ENCODE peak calls at places on chromosome 15, in four cellular contexts. O, P, L and Z are unnamed samples.

GRCh38 chr15:31352283-31352880 is 25.7 kb downstream of the KLF13 start:
- DNase-seq in L (no peak), O (no peak), P (peak; percentile 88), Z (no peak)

GRCh38 chr15:60585743-60586708 is 107.1 kb upstream of the ICE2 start:
- DNase-seq in P (no peak), L (peak; percentile 61), O (peak; percentile 81), Z (peak; percentile 59)

GRCh38 chr15:68558318-68559305 is 20.2 kb upstream of the CORO2B start:
- DNase-seq in P (peak; percentile 66), O (peak; percentile 63), L (no peak), Z (peak; percentile 20)

GRCh38 chr15:87672309-87672897 is 584.1 kb downstream of the NTRK3 start:
- DNase-seq in O (peak; percentile 80), P (no peak), L (no peak), Z (no peak)

GRCh38 chr15:70799667-70800450 is 36.5 kb upstream of the UACA start:
- DNase-seq in P (no peak), O (peak; percentile 15), L (no peak), Z (no peak)

GRCh38 chr15:70397816-70398215 is 300.1 kb upstream of the TLE3 start:
- DNase-seq in O (no peak), L (no peak), P (no peak), Z (no peak)

GRCh38 chr15:92898988-92899909 is 875 bp upstream of the CHD2 start:
- DNase-seq in O (peak; percentile 35), P (no peak), L (no peak), Z (no peak)

GRCh38 chr15:82697735-82698407 is 11.8 kb downstream of the AP3B2 start:
- DNase-seq in O (no peak), L (no peak), P (no peak), Z (no peak)

GRCh38 chr15:39874890-39875549 is 45.0 kb downstream of the GPR176 start:
- DNase-seq in O (peak; percentile 63), L (no peak), P (no peak), Z (no peak)

GRCh38 chr15:80893777-80894176 is 95.8 kb downstream of the MESD start:
- DNase-seq in O (no peak), P (no peak), L (no peak), Z (no peak)

GRCh38 chr15:29278436-29279099 is 8.9 kb upstream of the NSMCE3 start:
- DNase-seq in P (no peak), L (no peak), O (no peak), Z (no peak)

GRCh38 chr15:51600114-51600513 is 22.5 kb downstream of the DMXL2 start:
- DNase-seq in P (no peak), O (no peak), L (no peak), Z (no peak)

GRCh38 chr15:35496585-35496984 is 49.4 kb downstream of the DPH6 start:
- DNase-seq in L (no peak), O (no peak), P (no peak), Z (no peak)

GRCh38 chr15:39125904-39126303 is 455.0 kb upstream of the THBS1 start:
- DNase-seq in L (peak; percentile 6), P (no peak), O (peak; percentile 76), Z (peak; percentile 13)

GRCh38 chr15:70566047-70566835 is 197.1 kb downstream of the UACA start:
- DNase-seq in L (no peak), P (no peak), O (peak; percentile 76), Z (no peak)

GRCh38 chr15:90286678-90287077 is 21.2 kb downstream of the NGRN start:
- DNase-seq in L (peak; percentile 33), O (no peak), P (no peak), Z (no peak)

GRCh38 chr15:39783244-39783820 is 691 bp upstream of the FSIP1 start:
- DNase-seq in P (no peak), O (no peak), L (no peak), Z (no peak)

GRCh38 chr15:89059006-89059405 is 29.2 kb upstream of the ABHD2 start:
- DNase-seq in P (no peak), L (no peak), O (no peak), Z (no peak)

GRCh38 chr15:91142097-91142744 is 42.2 kb downstream of the SV2B start:
- DNase-seq in P (no peak), L (no peak), O (peak; percentile 50), Z (no peak)

GRCh38 chr15:57994468-57995154 is 70.9 kb downstream of the ALDH1A2 start:
- DNase-seq in P (no peak), O (no peak), L (no peak), Z (no peak)

GRCh38 chr15:74580538-74581350 is 34.9 kb upstream of the CLK3 start:
- DNase-seq in O (no peak), P (no peak), L (no peak), Z (no peak)

GRCh38 chr15:25251700-25252390 is 187.0 kb downstream of the UBE3A start:
- DNase-seq in O (peak; percentile 15), P (peak; percentile 74), L (no peak), Z (no peak)

GRCh38 chr15:73822998-73823397 is 50.4 kb upstream of the TBC1D21 start:
- DNase-seq in O (peak; percentile 84), L (no peak), P (no peak), Z (no peak)

GRCh38 chr15:89299896-89300295 is 34.7 kb downstream of the POLG start:
- DNase-seq in L (no peak), P (no peak), O (no peak), Z (no peak)

GRCh38 chr15:60761505-60761845 is 282.5 kb upstream of the ICE2 start:
- DNase-seq in L (no peak), P (no peak), O (no peak), Z (no peak)

GRCh38 chr15:76964157-76964556 is 30.8 kb upstream of the PSTPIP1 start:
- DNase-seq in P (no peak), O (no peak), L (no peak), Z (no peak)

GRCh38 chr15:45458746-45459403 is 63.7 kb downstream of the SLC30A4 start:
- DNase-seq in P (peak; percentile 81), L (peak; percentile 86), O (peak; percentile 89), Z (peak; percentile 82)

GRCh38 chr15:81225161-81225671 is 28.5 kb downstream of the IL16 start:
- DNase-seq in O (no peak), P (no peak), L (no peak), Z (no peak)

GRCh38 chr15:90597477-90598052 is 67.8 kb downstream of the CRTC3 start:
- DNase-seq in L (no peak), O (no peak), P (no peak), Z (no peak)

GRCh38 chr15:45941367-45941766 is 306.5 kb downstream of the SQOR start:
- DNase-seq in O (no peak), L (no peak), P (no peak), Z (no peak)

GRCh38 chr15:49137861-49138260 is 17.5 kb downstream of the COPS2 start:
- DNase-seq in P (no peak), O (no peak), L (no peak), Z (no peak)

GRCh38 chr15:65409284-65409631 is 13.5 kb downstream of the IGDCC4 start:
- DNase-seq in P (no peak), O (no peak), L (no peak), Z (no peak)

GRCh38 chr15:85482896-85483295 is 102.5 kb downstream of the AKAP13 start:
- DNase-seq in L (no peak), P (no peak), O (no peak), Z (no peak)

GRCh38 chr15:90829942-90830440 is 38.4 kb upstream of the FURIN start:
- DNase-seq in P (peak; percentile 86), O (no peak), L (no peak), Z (no peak)

GRCh38 chr15:66570327-66570726 is 4.5 kb upstream of the LCTL start:
- DNase-seq in L (no peak), O (no peak), P (no peak), Z (no peak)

GRCh38 chr15:55403531-55403930 is 4.6 kb downstream of the CCPG1 start:
- DNase-seq in O (no peak), P (no peak), L (no peak), Z (no peak)

GRCh38 chr15:88193415-88193814 is 63.1 kb downstream of the NTRK3 start:
- DNase-seq in L (no peak), O (no peak), P (peak; percentile 44), Z (no peak)

GRCh38 chr15:48170981-48171380 is 7.1 kb downstream of the MYEF2 start:
- DNase-seq in O (no peak), P (no peak), L (no peak), Z (no peak)